ENCODE peak calls at places on chromosomes 12 and 14, in nine cellular contexts. Y is left lung, X is AG04450, B is PC-9, K is stomach, S is left ventricle myocardium inferior, C is mammary epithelial cell, G is progenitor cell of endocrine pancreas, D is brain microvascular endothelial cell. U is an unnamed sample.
A peak's percentile ranks its signal among the peaks of the same experiment; 100 is the strongest.

GRCh38 chr14:88228519-88229236 is 94.4 kb downstream of the KCNK10 start:
- DNase-seq in Y (no peak), X (no peak), B (no peak), K (no peak), S (no peak), C (peak; percentile 52), G (no peak), D (no peak), U (no peak)

GRCh38 chr12:49667319-49668090 is 39.7 kb downstream of the FMNL3 start:
- DNase-seq in Y (no peak), X (no peak), B (no peak), K (no peak), S (no peak), C (no peak), G (no peak), D (peak; percentile 49), U (no peak)

GRCh38 chr12:32437095-32437515 is 37.7 kb downstream of the FGD4 start:
- DNase-seq in Y (no peak), X (peak; percentile 81), B (peak; percentile 76), K (no peak), S (no peak), C (peak; percentile 90), G (no peak), D (peak; percentile 91), U (peak; percentile 80)

GRCh38 chr12:105754313-105754712 is 384.4 kb downstream of the NUAK1 start:
- DNase-seq in Y (no peak), X (no peak), B (no peak), K (no peak), S (no peak), C (no peak), G (no peak), D (no peak), U (no peak)

GRCh38 chr12:45674181-45674580 is 55.3 kb upstream of the ARID2 start:
- DNase-seq in Y (no peak), X (no peak), B (no peak), K (no peak), S (no peak), C (no peak), G (no peak), D (no peak), U (no peak)

GRCh38 chr12:54398995-54399793 is 14.7 kb upstream of the ZNF385A start:
- DNase-seq in Y (peak; percentile 83), X (peak; percentile 61), B (peak; percentile 82), K (peak; percentile 87), S (peak; percentile 87), C (peak; percentile 72), G (peak; percentile 92), D (peak; percentile 85), U (peak; percentile 67)

GRCh38 chr12:18752947-18753346 is 15.0 kb downstream of the CAPZA3 start:
- DNase-seq in Y (no peak), X (no peak), B (no peak), K (no peak), S (no peak), C (no peak), G (no peak), D (no peak), U (no peak)

GRCh38 chr14:28116716-28117115 is 649.9 kb upstream of the FOXG1 start:
- DNase-seq in Y (no peak), X (no peak), B (no peak), K (no peak), S (no peak), C (no peak), G (no peak), D (no peak), U (no peak)

GRCh38 chr12:55636853-55637252 is at the start of gene OR10P1:
- DNase-seq in Y (no peak), X (no peak), B (no peak), K (no peak), S (no peak), C (no peak), G (no peak), D (no peak), U (no peak)

GRCh38 chr12:26629864-26630263 is 203.1 kb downstream of the ITPR2 start:
- DNase-seq in Y (no peak), X (no peak), B (no peak), K (no peak), S (no peak), C (no peak), G (no peak), D (peak; percentile 53), U (no peak)
- TF ChIP-seq CTCF in Y (no peak), X (peak; percentile 69), B (no peak), K (no peak), S (peak; percentile 25), C (peak; percentile 8), G (peak; percentile 28), D (peak; percentile 75), U (peak; percentile 70)

DNA sequence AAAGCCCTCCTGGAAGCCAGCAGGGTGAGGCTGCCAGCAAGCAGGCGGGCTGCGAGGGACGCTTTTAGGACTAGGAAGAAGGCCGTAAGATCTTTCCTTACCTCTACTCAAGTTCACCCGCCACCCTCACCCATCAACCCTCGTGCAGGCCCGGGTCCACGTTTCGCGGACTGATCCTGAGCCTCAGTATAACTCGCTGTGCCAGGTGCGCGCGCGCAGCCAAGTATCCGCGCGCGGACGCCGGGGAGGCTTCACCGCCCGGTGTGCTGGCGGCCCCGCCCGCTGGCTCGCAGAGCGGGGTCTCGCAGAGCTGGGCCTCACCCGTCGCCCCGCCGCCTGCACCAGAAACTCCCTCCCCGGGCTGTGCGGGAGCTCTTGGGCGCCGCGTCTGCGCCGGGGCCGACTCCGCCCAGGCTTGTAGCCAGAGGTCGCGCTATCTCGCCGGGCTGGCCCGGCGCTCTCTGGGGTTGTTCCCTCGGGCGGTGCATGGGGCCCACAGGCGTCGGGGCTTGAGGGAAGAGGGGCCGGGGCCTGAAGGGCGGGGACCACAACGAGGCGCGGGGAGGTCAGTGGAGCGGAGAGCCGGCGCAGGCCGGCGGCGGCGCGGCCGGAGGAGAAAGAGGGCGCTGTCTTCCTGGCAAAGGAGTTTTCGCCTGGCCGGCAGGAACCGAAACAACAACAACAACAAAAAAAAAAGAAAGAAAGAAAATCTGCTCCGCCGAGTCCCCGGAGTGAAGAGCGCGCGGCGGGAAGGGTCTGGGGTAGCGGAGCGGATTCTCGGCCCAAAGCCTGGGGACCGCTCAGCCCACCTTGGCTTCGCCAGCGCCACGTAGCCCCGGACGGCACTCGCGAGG is 7.7 kb upstream of the SIX1 start:
- DNase-seq in Y (peak; percentile 43), X (no peak), B (peak; percentile 80), K (peak; percentile 59), S (no peak), C (peak; percentile 68), G (peak; percentile 56), D (no peak), U (no peak)
- TF ChIP-seq CTCF in Y (peak; percentile 28), X (peak; percentile 52), B (peak; percentile 64), K (no peak), S (peak; percentile 54), C (no peak), G (peak; percentile 45), D (peak; percentile 65), U (peak; percentile 79)

GRCh38 chr14:43532825-43533416 is 974.2 kb downstream of the FSCB start:
- DNase-seq in Y (no peak), X (no peak), B (no peak), K (no peak), S (no peak), C (no peak), G (no peak), D (no peak), U (no peak)

GRCh38 chr14:43525647-43526046 is 981.4 kb downstream of the FSCB start:
- DNase-seq in Y (no peak), X (no peak), B (no peak), K (no peak), S (no peak), C (no peak), G (no peak), D (no peak), U (no peak)

GRCh38 chr14:43528321-43528720 is 978.8 kb downstream of the FSCB start:
- DNase-seq in Y (no peak), X (no peak), B (no peak), K (no peak), S (no peak), C (no peak), G (no peak), D (no peak), U (no peak)
- TF ChIP-seq CTCF in Y (no peak), X (no peak), B (no peak), K (no peak), S (no peak), C (no peak), G (no peak), D (no peak), U (no peak)

DNA sequence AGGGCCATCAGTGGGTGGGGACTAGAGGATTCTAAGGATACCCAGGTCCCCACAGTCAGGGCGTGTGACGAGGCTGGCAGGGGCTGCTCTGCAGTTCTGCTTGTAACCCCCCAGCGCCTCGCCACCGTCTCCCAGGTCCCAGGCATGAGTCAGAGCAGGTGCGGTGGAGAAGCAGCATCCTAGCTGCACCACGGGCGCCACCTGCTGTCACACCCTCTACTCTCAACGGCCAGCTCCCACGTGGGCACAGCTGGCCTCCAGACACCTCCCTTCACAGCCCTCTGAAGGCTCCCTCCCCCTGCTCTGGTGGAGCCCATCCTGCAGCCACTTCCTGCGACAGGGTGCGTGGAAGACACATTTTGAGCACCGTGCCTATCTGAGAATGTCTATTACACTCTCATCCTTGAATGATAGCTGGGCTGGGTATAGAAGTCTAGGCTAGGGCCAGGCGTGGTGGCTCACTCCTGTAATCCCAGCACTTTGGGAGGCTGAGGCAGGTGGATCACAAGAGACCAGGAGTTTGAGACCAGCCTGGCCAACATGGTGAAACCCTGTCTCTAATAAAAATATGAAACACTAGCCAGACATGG is 6.9 kb upstream of the NUDT14 start:
- DNase-seq in Y (no peak), X (no peak), B (no peak), K (peak; percentile 44), S (no peak), C (no peak), G (no peak), D (no peak), U (no peak)
- TF ChIP-seq CTCF in Y (no peak), X (no peak), B (peak; percentile 65), K (no peak), S (peak; percentile 23), C (no peak), G (no peak), D (no peak), U (no peak)

GRCh38 chr12:92436847-92437246 is 265.9 kb upstream of the PLEKHG7 start:
- DNase-seq in Y (no peak), X (no peak), B (no peak), K (no peak), S (no peak), C (no peak), G (no peak), D (no peak), U (no peak)

GRCh38 chr12:92434607-92435025 is 268.2 kb upstream of the PLEKHG7 start:
- DNase-seq in Y (no peak), X (no peak), B (no peak), K (no peak), S (no peak), C (no peak), G (no peak), D (no peak), U (no peak)

GRCh38 chr12:92432724-92433281 is 270.0 kb upstream of the PLEKHG7 start:
- DNase-seq in Y (no peak), X (no peak), B (no peak), K (no peak), S (no peak), C (no peak), G (no peak), D (no peak), U (no peak)

GRCh38 chr12:92426346-92426745 is 276.4 kb upstream of the PLEKHG7 start:
- DNase-seq in Y (no peak), X (no peak), B (no peak), K (no peak), S (no peak), C (no peak), G (no peak), D (no peak), U (no peak)

GRCh38 chr12:92431146-92431545 is 271.6 kb upstream of the PLEKHG7 start:
- DNase-seq in Y (peak; percentile 46), X (no peak), B (no peak), K (no peak), S (no peak), C (no peak), G (no peak), D (no peak), U (no peak)
- TF ChIP-seq CTCF in Y (no peak), X (no peak), B (no peak), K (no peak), S (no peak), C (no peak), G (no peak), D (no peak), U (no peak)

U was measured in Panc1.